ENCODE peak calls at places on chromosomes 7 and 10, in ten cellular contexts. T is cerebellar cortex, O is lower lobe of right lung, F is upper lobe of right lung, A is AG10803, J is LoVo, C is activated T-cell treated with anti-CD3 and anti-CD28 coated beads for 1 hour, V is astrocyte of the spinal cord, B is mucosa of gallbladder, W is prostate gland. G is an unnamed sample.

GRCh38 chr10:95308389-95309302 is 17.8 kb upstream of the PDLIM1 start:
- DNase-seq in W (peak; percentile 86), A (peak; percentile 98), V (peak; percentile 98), J (peak; percentile 94), B (peak; percentile 90), T (no peak), O (peak; percentile 84), C (no peak), F (peak; percentile 85), G (no peak)

GRCh38 chr7:94594882-94595281 is 61.1 kb downstream of the SGCE start:
- DNase-seq in W (no peak), V (no peak), T (no peak), C (no peak), F (no peak), J (no peak), O (no peak), B (peak; percentile 26), A (no peak), G (no peak)

GRCh38 chr7:46493196-46493595 is 572.1 kb upstream of the IGFBP3 start:
- DNase-seq in O (no peak), W (no peak), C (no peak), T (no peak), J (no peak), A (no peak), B (no peak), V (no peak), F (no peak), G (no peak)

GRCh38 chr10:126233182-126233581 is 155.1 kb downstream of the ADAM12 start:
- DNase-seq in A (no peak), F (no peak), B (no peak), O (no peak), W (no peak), T (no peak), C (no peak), J (no peak), V (no peak), G (no peak)

GRCh38 chr7:144529269-144529926 is 125.9 kb upstream of the NOBOX start:
- DNase-seq in W (no peak), T (no peak), F (no peak), O (no peak), A (no peak), C (no peak), V (no peak), J (no peak), B (no peak), G (no peak)

GRCh38 chr10:63718006-63718405 is 196.8 kb downstream of the REEP3 start:
- DNase-seq in T (no peak), J (no peak), B (no peak), A (peak; percentile 57), F (no peak), W (no peak), O (no peak), V (peak; percentile 17), C (no peak), G (no peak)

GRCh38 chr10:28681345-28681763 is 4.0 kb downstream of the BAMBI start:
- DNase-seq in C (no peak), B (no peak), F (no peak), T (no peak), W (peak; percentile 15), V (peak; percentile 34), O (no peak), J (no peak), A (no peak), G (no peak)

GRCh38 chr10:122292376-122292775 is 21.3 kb downstream of the BTBD16 start:
- DNase-seq in T (no peak), O (no peak), V (no peak), B (no peak), A (no peak), J (peak; percentile 63), C (no peak), F (no peak), W (no peak), G (no peak)

GRCh38 chr10:88273567-88273966 is 309.6 kb downstream of the RNLS start:
- DNase-seq in V (no peak), T (no peak), J (no peak), C (no peak), W (no peak), A (no peak), B (no peak), O (no peak), F (no peak), G (no peak)

GRCh38 chr7:101171442-101171837 is 6.1 kb upstream of the VGF start:
- DNase-seq in T (no peak), V (no peak), B (no peak), W (no peak), F (no peak), J (no peak), A (no peak), C (no peak), O (no peak), G (no peak)

GRCh38 chr7:154231732-154232131 is 179.5 kb downstream of the DPP6 start:
- DNase-seq in A (no peak), J (no peak), B (no peak), F (no peak), T (no peak), O (no peak), V (no peak), W (no peak), C (no peak), G (no peak)

G was measured in stimulated activated CD4-positive, alpha-beta T cell treated with anti-CD3 and anti-CD28 coated beads, Interleukin-2, amount 100 ng/mL, for 4 hours.